ENCODE peak calls at places on chromosome 14, in four cellular contexts. P is gastroesophageal sphincter, S is activated B cell treated with CpG ODN at 0.5 μM for 24 hours, U is pancreas. T is an unnamed sample.

GRCh38 chr14:91554535-91555332 is 44.6 kb upstream of the PPP4R3A start:
- ATAC-seq in U (no peak), S (no peak), P (no peak), T (no peak)

GRCh38 chr14:93006484-93007128 is 83.7 kb downstream of the CHGA start:
- ATAC-seq in U (no peak), S (no peak), P (no peak), T (peak)

GRCh38 chr14:104650981-104651875 is 38.2 kb upstream of the INF2 start:
- ATAC-seq in P (no peak), U (peak), S (no peak), T (peak)

GRCh38 chr14:60235440-60235839 is 13.6 kb upstream of the PPM1A start:
- ATAC-seq in P (no peak), S (no peak), U (no peak), T (no peak)

GRCh38 chr14:104698688-104699425 is 9.4 kb downstream of the INF2 start:
- ATAC-seq in P (no peak), U (no peak), S (no peak), T (no peak)

GRCh38 chr14:88229428-88229827 is 93.6 kb downstream of the KCNK10 start:
- ATAC-seq in U (no peak), S (no peak), P (no peak), T (no peak)

GRCh38 chr14:28142400-28143015 is 624.1 kb upstream of the FOXG1 start:
- ATAC-seq in S (no peak), U (no peak), P (no peak), T (no peak)

GRCh38 chr14:103576371-103577024 is 13.7 kb downstream of the COA8 start:
- ATAC-seq in P (peak), S (no peak), U (peak), T (no peak)

GRCh38 chr14:65230287-65230728 is 128.0 kb upstream of the MAX start:
- ATAC-seq in P (peak), U (peak), S (no peak), T (no peak)

GRCh38 chr14:54330876-54331275 is 65.9 kb upstream of the CDKN3 start:
- ATAC-seq in P (no peak), U (no peak), S (no peak), T (no peak)

GRCh38 chr14:20772650-20773049 is 4.4 kb downstream of the EDDM3B start:
- ATAC-seq in U (no peak), P (no peak), S (no peak), T (no peak)

GRCh38 chr14:105455086-105455640 is 19.5 kb upstream of the CRIP2 start:
- ATAC-seq in P (no peak), S (no peak), U (no peak), T (no peak)

GRCh38 chr14:60324837-60325236 is 75.8 kb downstream of the PPM1A start:
- ATAC-seq in S (no peak), U (no peak), P (no peak), T (no peak)

GRCh38 chr14:24674204-24674970 is 40.4 kb upstream of the GZMB start:
- ATAC-seq in U (no peak), P (no peak), S (peak), T (peak)

GRCh38 chr14:59272633-59273032 is 84.2 kb downstream of the DAAM1 start:
- ATAC-seq in U (no peak), P (no peak), S (no peak), T (no peak)

GRCh38 chr14:90408713-90409112 is 11.9 kb downstream of the CALM1 start:
- ATAC-seq in U (peak), S (no peak), P (peak), T (no peak)

GRCh38 chr14:86802726-86803125 is 1190.3 kb downstream of the GALC start:
- ATAC-seq in P (no peak), U (no peak), S (no peak), T (no peak)

GRCh38 chr14:78195431-78195830 is 25.3 kb downstream of the NRXN3 start:
- ATAC-seq in P (no peak), U (no peak), S (no peak), T (no peak)

GRCh38 chr14:68316078-68316868 is 476.6 kb downstream of the ZFP36L1 start:
- ATAC-seq in P (no peak), S (no peak), U (no peak), T (no peak)

GRCh38 chr14:21861153-21861552 is 187.5 kb upstream of the OR4E1 start:
- ATAC-seq in U (no peak), S (no peak), P (no peak), T (no peak)

GRCh38 chr14:72699433-72699832 is 194.5 kb downstream of the DPF3 start:
- ATAC-seq in U (no peak), S (no peak), P (no peak), T (no peak)

GRCh38 chr14:103847954-103848719 is 762 bp upstream of the PPP1R13B start:
- ATAC-seq in S (peak), U (peak), P (peak), T (peak)

GRCh38 chr14:49961270-49962222 is 68.7 kb downstream of the ARF6 start:
- ATAC-seq in S (peak), P (no peak), U (no peak), T (peak)

GRCh38 chr14:92649934-92650545 is 98.4 kb downstream of the LGMN start:
- ATAC-seq in U (peak), S (no peak), P (peak), T (no peak)

GRCh38 chr14:90627478-90627877 is 188.8 kb downstream of the TTC7B start:
- ATAC-seq in P (no peak), S (no peak), U (no peak), T (no peak)

GRCh38 chr14:95389471-95390011 is 69.8 kb upstream of the CLMN start:
- ATAC-seq in U (peak), P (peak), S (no peak), T (no peak)

GRCh38 chr14:97747282-97747681 is 950.1 kb downstream of the VRK1 start:
- ATAC-seq in U (no peak), P (no peak), S (no peak), T (no peak)

GRCh38 chr14:37230551-37231194 is 32.9 kb downstream of the MIPOL1 start:
- ATAC-seq in P (no peak), U (peak), S (no peak), T (no peak)

GRCh38 chr14:72706485-72706884 is 187.4 kb downstream of the DPF3 start:
- ATAC-seq in U (no peak), P (no peak), S (no peak), T (no peak)

GRCh38 chr14:64454671-64455070 is 10.6 kb upstream of the AKAP5 start:
- ATAC-seq in P (no peak), U (no peak), S (no peak), T (no peak)

GRCh38 chr14:100417466-100417865 is 94.3 kb downstream of the SLC25A47 start:
- ATAC-seq in S (no peak), P (peak), U (peak), T (no peak)